ENCODE peak calls at places on chromosomes 3 and 15, in five cellular contexts. A is A549, K is neuronal stem cell, S is T1000, Y is K562. W is an unnamed sample.

GRCh38 chr3:175404026-175404425 is 544.9 kb downstream of the NAALADL2 start:
- DNase-seq in A (no peak), K (no peak), S (no peak), Y (no peak), W (no peak)

GRCh38 chr15:41806291-41807181 is 21.4 kb upstream of the JMJD7 start:
- DNase-seq in A (no peak), K (no peak), S (no peak), Y (no peak), W (no peak)

GRCh38 chr15:88036154-88036839 is 220.2 kb downstream of the NTRK3 start:
- DNase-seq in A (no peak), K (no peak), S (no peak), Y (no peak), W (no peak)

GRCh38 chr3:151789853-151790463 is 24.0 kb upstream of the AADAC start:
- DNase-seq in A (no peak), K (no peak), S (no peak), Y (no peak), W (no peak)

GRCh38 chr15:65730560-65731172 is 61.4 kb downstream of the DENND4A start:
- DNase-seq in A (no peak), K (no peak), S (no peak), Y (no peak), W (no peak)

GRCh38 chr3:29668233-29668632 is 387.4 kb downstream of the RBMS3 start:
- DNase-seq in A (no peak), K (no peak), S (no peak), Y (no peak), W (no peak)

GRCh38 chr3:52606373-52607085 is 70.1 kb downstream of the UQCC5 start:
- DNase-seq in A (peak; percentile 26), K (no peak), S (no peak), Y (peak; percentile 14), W (no peak)

GRCh38 chr3:33749546-33750215 is 31.6 kb upstream of the CLASP2 start:
- DNase-seq in A (no peak), K (no peak), S (no peak), Y (no peak), W (no peak)

GRCh38 chr15:73305331-73306211 is 63.2 kb downstream of the HCN4 start:
- DNase-seq in A (peak; percentile 81), K (peak; percentile 63), S (no peak), Y (peak; percentile 26), W (no peak)

GRCh38 chr3:113623324-113623723 is 73.1 kb downstream of the USF3 start:
- DNase-seq in A (no peak), K (no peak), S (no peak), Y (no peak), W (peak; percentile 25)

GRCh38 chr3:195868866-195869412 is 39.4 kb downstream of the TNK2 start:
- DNase-seq in A (no peak), K (no peak), S (no peak), Y (no peak), W (no peak)

GRCh38 chr3:127216415-127217261 is 23.7 kb downstream of the PRR23E start:
- DNase-seq in A (no peak), K (no peak), S (no peak), Y (no peak), W (no peak)

GRCh38 chr3:137770066-137770805 is 6.1 kb downstream of the SOX14 start:
- DNase-seq in A (no peak), K (no peak), S (no peak), Y (no peak), W (no peak)

GRCh38 chr3:160205606-160206005 is 19.6 kb upstream of the C3orf80 start:
- DNase-seq in A (no peak), K (no peak), S (no peak), Y (no peak), W (no peak)

GRCh38 chr15:66698318-66698961 is 3.6 kb upstream of the SMAD6 start:
- DNase-seq in A (peak; percentile 93), K (peak; percentile 54), S (peak; percentile 57), Y (peak; percentile 47), W (no peak)

GRCh38 chr15:66936115-66936863 is 129.1 kb upstream of the SMAD3 start:
- DNase-seq in A (no peak), K (no peak), S (no peak), Y (no peak), W (no peak)

GRCh38 chr3:197792019-197792647 is 1.1 kb downstream of the LRCH3 start:
- DNase-seq in A (no peak), K (no peak), S (no peak), Y (no peak), W (no peak)

GRCh38 chr15:101092186-101092866 is 159.5 kb downstream of the CHSY1 start:
- DNase-seq in A (no peak), K (no peak), S (no peak), Y (no peak), W (no peak)

GRCh38 chr3:62134061-62134496 is 239.3 kb downstream of the FEZF2 start:
- DNase-seq in A (no peak), K (no peak), S (peak; percentile 23), Y (no peak), W (no peak)

GRCh38 chr3:105253225-105253624 is 113.5 kb upstream of the ALCAM start:
- DNase-seq in A (no peak), K (peak; percentile 40), S (no peak), Y (no peak), W (no peak)

GRCh38 chr3:181920409-181920808 is 208.7 kb downstream of the SOX2 start:
- DNase-seq in A (no peak), K (no peak), S (no peak), Y (no peak), W (no peak)

GRCh38 chr3:39724233-39724846 is 85.1 kb upstream of the MYRIP start:
- DNase-seq in A (no peak), K (no peak), S (no peak), Y (no peak), W (no peak)

GRCh38 chr3:15478300-15478979 is 43.1 kb downstream of the COLQ start:
- DNase-seq in A (no peak), K (no peak), S (no peak), Y (no peak), W (no peak)

GRCh38 chr3:108159865-108160264 is 62.4 kb downstream of the IFT57 start:
- DNase-seq in A (no peak), K (no peak), S (no peak), Y (no peak), W (no peak)

GRCh38 chr15:78752492-78753358 is 58.5 kb downstream of the ADAMTS7 start:
- DNase-seq in A (no peak), K (no peak), S (no peak), Y (no peak), W (no peak)

GRCh38 chr3:122055215-122055614 is at the start of gene CD86:
- DNase-seq in A (no peak), K (no peak), S (no peak), Y (no peak), W (no peak)

GRCh38 chr3:100053929-100054620 is 60.2 kb downstream of the FILIP1L start:
- DNase-seq in A (no peak), K (no peak), S (no peak), Y (no peak), W (no peak)

GRCh38 chr3:193343726-193344222 is 34.8 kb downstream of the ATP13A5 start:
- DNase-seq in A (no peak), K (no peak), S (no peak), Y (no peak), W (no peak)

GRCh38 chr3:134449277-134449676 is 36.5 kb downstream of the ANAPC13 start:
- DNase-seq in A (no peak), K (no peak), S (no peak), Y (no peak), W (no peak)

GRCh38 chr3:10358309-10358980 is 37.5 kb upstream of the SEC13 start:
- DNase-seq in A (no peak), K (no peak), S (no peak), Y (no peak), W (no peak)

GRCh38 chr15:89917442-89918085 is 4.8 kb upstream of the ARPIN start:
- DNase-seq in A (no peak), K (no peak), S (no peak), Y (no peak), W (no peak)

GRCh38 chr3:119206611-119207511 is 33.5 kb downstream of the UPK1B start:
- DNase-seq in A (peak; percentile 66), K (no peak), S (no peak), Y (no peak), W (no peak)

GRCh38 chr3:65888980-65889706 is 149.6 kb downstream of the MAGI1 start:
- DNase-seq in A (peak; percentile 53), K (no peak), S (peak; percentile 31), Y (no peak), W (no peak)

GRCh38 chr3:59248976-59249375 is 199.2 kb upstream of the CFAP20DC start:
- DNase-seq in A (no peak), K (no peak), S (no peak), Y (no peak), W (no peak)

GRCh38 chr15:85531083-85531482 is 150.7 kb downstream of the AKAP13 start:
- DNase-seq in A (no peak), K (no peak), S (no peak), Y (no peak), W (no peak)

W was measured in iPS DF 6.9.